ENCODE peak calls at places on chromosomes 2 and 18, in eight cellular contexts. P is GM12878, Y is Panc1, L is HCT116, F is HepG2, C is SK-N-SH, H is GM23338, Q is K562. J is an unnamed sample.

GRCh38 chr2:177165103-177165583 is 47.5 kb upstream of the HNRNPA3 start:
- DNase-seq in P (peak), Y (no peak), L (no peak), F (no peak), C (no peak), H (no peak), Q (no peak), J (no peak)

GRCh38 chr2:209240204-209240603 is 183.6 kb upstream of the MAP2 start:
- DNase-seq in P (no peak), Y (no peak), L (no peak), F (no peak), C (no peak), H (no peak), Q (no peak), J (no peak)

GRCh38 chr2:176080540-176081355 is 3.0 kb downstream of the EVX2 start:
- DNase-seq in P (no peak), Y (no peak), L (no peak), F (no peak), C (peak), H (peak), Q (no peak), J (no peak)

GRCh38 chr18:68676913-68677312 is 38.0 kb downstream of the TMX3 start:
- DNase-seq in P (no peak), Y (no peak), L (no peak), F (no peak), C (no peak), H (no peak), Q (no peak), J (no peak)

GRCh38 chr2:127566576-127566975 is 31.1 kb downstream of the MYO7B start:
- DNase-seq in P (no peak), Y (no peak), L (no peak), F (no peak), C (no peak), H (no peak), Q (no peak), J (no peak)

GRCh38 chr2:164917296-164917903 is 37.9 kb downstream of the SLC38A11 start:
- DNase-seq in P (no peak), Y (no peak), L (peak), F (peak), C (peak), H (peak), Q (no peak), J (no peak)

GRCh38 chr2:37659723-37660122 is 11.7 kb downstream of the CDC42EP3 start:
- DNase-seq in P (no peak), Y (no peak), L (no peak), F (no peak), C (no peak), H (no peak), Q (no peak), J (no peak)

GRCh38 chr2:65331361-65331760 is 101.0 kb downstream of the SPRED2 start:
- DNase-seq in P (no peak), Y (no peak), L (no peak), F (no peak), C (peak), H (no peak), Q (no peak), J (no peak)

GRCh38 chr2:68263632-68264031 is 11.3 kb upstream of the PPP3R1 start:
- DNase-seq in P (no peak), Y (no peak), L (no peak), F (no peak), C (no peak), H (no peak), Q (no peak), J (no peak)

GRCh38 chr2:85457877-85458316 is 39.4 kb downstream of the SH2D6 start:
- DNase-seq in P (no peak), Y (no peak), L (peak), F (no peak), C (no peak), H (no peak), Q (no peak), J (no peak)

GRCh38 chr18:24427484-24427883 is 1.0 kb downstream of the IMPACT start:
- DNase-seq in P (no peak), Y (no peak), L (no peak), F (no peak), C (peak), H (peak), Q (no peak), J (peak)

GRCh38 chr18:26868968-26869586 is 3.6 kb upstream of the AQP4 start:
- DNase-seq in P (no peak), Y (no peak), L (no peak), F (no peak), C (no peak), H (no peak), Q (no peak), J (no peak)

GRCh38 chr18:76463872-76464271 is 31.2 kb downstream of the ZNF516 start:
- DNase-seq in P (no peak), Y (no peak), L (no peak), F (no peak), C (no peak), H (no peak), Q (no peak), J (no peak)

GRCh38 chr18:63238711-63239110 is 80.9 kb downstream of the BCL2 start:
- DNase-seq in P (no peak), Y (no peak), L (no peak), F (no peak), C (no peak), H (peak), Q (no peak), J (no peak)

GRCh38 chr2:174138161-174138560 is 110.2 kb downstream of the OLA1 start:
- DNase-seq in P (no peak), Y (no peak), L (no peak), F (peak), C (no peak), H (peak), Q (peak), J (no peak)

GRCh38 chr2:32863803-32864202 is 83.0 kb upstream of the LTBP1 start:
- DNase-seq in P (no peak), Y (no peak), L (no peak), F (no peak), C (no peak), H (no peak), Q (no peak), J (no peak)

GRCh38 chr2:116810645-116811044 is 1003.8 kb upstream of the DDX18 start:
- DNase-seq in P (no peak), Y (peak), L (no peak), F (no peak), C (no peak), H (no peak), Q (no peak), J (no peak)

GRCh38 chr2:205748660-205749059 is 66.4 kb downstream of the NRP2 start:
- DNase-seq in P (no peak), Y (no peak), L (no peak), F (peak), C (no peak), H (peak), Q (no peak), J (no peak)

GRCh38 chr2:65129276-65129612 is 662 bp downstream of the RAB1A start:
- DNase-seq in P (no peak), Y (no peak), L (no peak), F (no peak), C (no peak), H (no peak), Q (no peak), J (no peak)

GRCh38 chr18:31487251-31488015 is 10.5 kb upstream of the DSG2 start:
- DNase-seq in P (no peak), Y (no peak), L (peak), F (peak), C (no peak), H (no peak), Q (no peak), J (no peak)

GRCh38 chr2:166031054-166031453 is 77.5 kb upstream of the TTC21B start:
- DNase-seq in P (no peak), Y (no peak), L (no peak), F (no peak), C (no peak), H (peak), Q (no peak), J (no peak)

GRCh38 chr2:154670083-154670482 is 28.4 kb upstream of the KCNJ3 start:
- DNase-seq in P (no peak), Y (no peak), L (no peak), F (no peak), C (no peak), H (no peak), Q (no peak), J (no peak)

GRCh38 chr2:163641986-163642385 is 93.8 kb downstream of the FIGN start:
- DNase-seq in P (no peak), Y (no peak), L (no peak), F (no peak), C (no peak), H (no peak), Q (no peak), J (no peak)

GRCh38 chr18:55001625-55002024 is 42.4 kb upstream of the CCDC68 start:
- DNase-seq in P (no peak), Y (peak), L (no peak), F (no peak), C (no peak), H (peak), Q (no peak), J (no peak)

GRCh38 chr2:203690110-203691047 is 16.1 kb upstream of the CD28 start:
- DNase-seq in P (no peak), Y (no peak), L (no peak), F (no peak), C (no peak), H (no peak), Q (no peak), J (no peak)

GRCh38 chr2:37827911-37828411 is 97.1 kb upstream of the RMDN2 start:
- DNase-seq in P (no peak), Y (no peak), L (no peak), F (peak), C (no peak), H (no peak), Q (no peak), J (no peak)

GRCh38 chr2:191638079-191638801 is 39.7 kb upstream of the NABP1 start:
- DNase-seq in P (no peak), Y (peak), L (no peak), F (peak), C (no peak), H (peak), Q (peak), J (no peak)

GRCh38 chr18:3286165-3286564 is 24.2 kb downstream of the MYL12B start:
- DNase-seq in P (no peak), Y (no peak), L (no peak), F (no peak), C (no peak), H (no peak), Q (no peak), J (peak)

GRCh38 chr18:3283253-3283863 is 21.4 kb downstream of the MYL12B start:
- DNase-seq in P (no peak), Y (no peak), L (no peak), F (no peak), C (no peak), H (no peak), Q (peak), J (no peak)

GRCh38 chr18:3284501-3284900 is 22.6 kb downstream of the MYL12B start:
- DNase-seq in P (no peak), Y (no peak), L (no peak), F (no peak), C (no peak), H (no peak), Q (peak), J (no peak)

GRCh38 chr18:3281456-3282400 is 19.8 kb downstream of the MYL12B start:
- DNase-seq in P (no peak), Y (peak), L (peak), F (peak), C (peak), H (peak), Q (peak), J (peak)

GRCh38 chr18:3283908-3284307 is 22.0 kb downstream of the MYL12B start:
- DNase-seq in P (no peak), Y (no peak), L (no peak), F (no peak), C (peak), H (no peak), Q (peak), J (no peak)
- TF ChIP-seq POLR2AphosphoS5 in P (no peak), Y (no peak), L (no peak), F (no peak), C (no peak), H (no peak), Q (no peak), J (no peak)

DNA sequence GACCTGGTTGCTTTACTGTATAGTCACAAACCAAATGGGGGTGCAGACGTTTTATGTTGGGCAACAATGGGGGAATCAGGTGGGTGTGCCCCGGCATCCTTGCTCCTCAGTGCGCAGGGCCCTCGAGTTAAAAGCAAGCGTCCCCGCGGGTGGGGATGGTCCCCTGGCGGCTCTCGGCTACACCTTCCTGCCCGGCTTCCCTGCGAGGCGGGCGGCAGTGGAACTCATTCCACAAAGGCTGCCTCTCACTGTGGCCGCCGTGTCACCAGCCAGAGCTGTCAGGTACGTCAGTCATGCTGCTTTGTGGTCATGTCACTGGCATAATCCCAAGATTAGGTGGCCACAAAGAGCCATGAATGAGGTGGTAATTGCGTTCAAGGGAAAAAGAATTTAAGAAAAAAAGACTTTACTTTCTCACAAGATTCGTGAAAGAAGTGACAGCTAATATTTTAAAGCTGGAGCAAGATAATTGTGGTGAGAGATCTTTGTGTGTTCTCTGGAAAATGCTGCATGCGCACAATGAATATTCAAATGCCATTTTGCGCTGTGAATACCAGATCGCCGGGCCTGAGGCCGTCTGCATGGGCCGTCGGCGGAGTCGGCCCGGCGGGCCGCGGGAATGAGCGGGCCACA is 82.4 kb upstream of the LDLRAD4 start:
- DNase-seq in P (no peak), Y (no peak), L (no peak), F (no peak), C (no peak), H (no peak), Q (peak), J (no peak)
- TF ChIP-seq REST in P (no peak), Y (no peak), L (no peak), F (no peak), C (no peak), H (no peak), Q (no peak), J (no peak)

GRCh38 chr2:2028041-2028440 is 283.7 kb upstream of the PXDN start:
- DNase-seq in P (no peak), Y (no peak), L (no peak), F (no peak), C (no peak), H (no peak), Q (no peak), J (no peak)
- TF ChIP-seq POLR2AphosphoS5 in P (no peak), Y (no peak), L (no peak), F (no peak), C (no peak), H (no peak), Q (no peak), J (no peak)

GRCh38 chr2:28185153-28185552 is 207.5 kb upstream of the FOSL2 start:
- DNase-seq in P (no peak), Y (no peak), L (no peak), F (no peak), C (no peak), H (no peak), Q (no peak), J (no peak)
- TF ChIP-seq REST in P (no peak), Y (no peak), L (no peak), F (no peak), C (no peak), H (no peak), Q (no peak), J (no peak)

DNA sequence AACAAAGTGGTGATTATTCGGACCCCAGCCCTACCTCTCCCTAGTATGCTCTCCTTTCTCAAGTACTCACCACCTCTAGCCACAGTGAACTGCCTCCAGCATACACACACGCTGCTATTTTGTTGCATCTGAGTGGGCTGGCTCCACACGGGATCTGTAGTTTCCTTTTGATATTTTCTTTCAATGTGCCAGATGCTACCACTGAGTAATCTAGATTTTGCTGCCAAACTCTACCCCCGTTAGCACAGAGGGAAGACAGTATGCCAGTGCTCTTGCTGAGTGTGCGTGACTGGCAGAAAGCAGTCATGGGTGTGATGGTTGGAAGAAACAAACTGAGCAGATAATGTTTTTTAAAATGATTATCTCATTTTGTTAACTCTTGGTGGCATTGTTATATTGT is 11.6 kb downstream of the CFLAR start:
- DNase-seq in P (no peak), Y (no peak), L (no peak), F (no peak), C (no peak), H (no peak), Q (no peak), J (no peak)
- TF ChIP-seq POLR2AphosphoS5 in P (peak), Y (no peak), L (no peak), F (no peak), C (no peak), H (no peak), Q (no peak), J (no peak)

GRCh38 chr2:41031282-41031681 is 579.4 kb upstream of the SLC8A1 start:
- DNase-seq in P (no peak), Y (no peak), L (no peak), F (no peak), C (no peak), H (no peak), Q (no peak), J (no peak)

GRCh38 chr2:41038408-41038807 is 586.5 kb upstream of the SLC8A1 start:
- DNase-seq in P (no peak), Y (no peak), L (no peak), F (no peak), C (no peak), H (no peak), Q (no peak), J (no peak)

GRCh38 chr2:41032715-41033114 is 580.8 kb upstream of the SLC8A1 start:
- DNase-seq in P (no peak), Y (no peak), L (no peak), F (no peak), C (no peak), H (peak), Q (no peak), J (no peak)

DNA sequence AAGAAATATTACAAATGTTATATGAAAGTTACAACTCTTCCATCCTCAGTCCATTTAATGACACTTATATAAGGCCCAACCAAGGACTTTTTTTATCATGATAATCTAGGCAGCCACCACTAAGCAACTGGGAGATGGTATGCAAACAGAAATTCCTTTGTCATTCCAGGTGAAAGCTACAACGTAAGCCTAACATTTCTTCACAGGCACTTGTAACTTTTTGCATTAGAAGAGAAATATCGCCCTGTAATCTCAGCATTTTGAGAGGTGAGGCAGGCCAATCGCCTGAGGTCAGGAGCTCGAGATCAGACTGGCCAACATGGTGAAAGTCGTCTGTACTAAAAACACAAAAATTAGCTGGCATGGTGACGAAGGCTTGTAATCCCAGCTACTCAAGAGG is 581.2 kb upstream of the SLC8A1 start:
- DNase-seq in P (no peak), Y (no peak), L (no peak), F (no peak), C (no peak), H (peak), Q (no peak), J (no peak)
- TF ChIP-seq REST in P (no peak), Y (no peak), L (no peak), F (no peak), C (no peak), H (no peak), Q (no peak), J (no peak)

DNA sequence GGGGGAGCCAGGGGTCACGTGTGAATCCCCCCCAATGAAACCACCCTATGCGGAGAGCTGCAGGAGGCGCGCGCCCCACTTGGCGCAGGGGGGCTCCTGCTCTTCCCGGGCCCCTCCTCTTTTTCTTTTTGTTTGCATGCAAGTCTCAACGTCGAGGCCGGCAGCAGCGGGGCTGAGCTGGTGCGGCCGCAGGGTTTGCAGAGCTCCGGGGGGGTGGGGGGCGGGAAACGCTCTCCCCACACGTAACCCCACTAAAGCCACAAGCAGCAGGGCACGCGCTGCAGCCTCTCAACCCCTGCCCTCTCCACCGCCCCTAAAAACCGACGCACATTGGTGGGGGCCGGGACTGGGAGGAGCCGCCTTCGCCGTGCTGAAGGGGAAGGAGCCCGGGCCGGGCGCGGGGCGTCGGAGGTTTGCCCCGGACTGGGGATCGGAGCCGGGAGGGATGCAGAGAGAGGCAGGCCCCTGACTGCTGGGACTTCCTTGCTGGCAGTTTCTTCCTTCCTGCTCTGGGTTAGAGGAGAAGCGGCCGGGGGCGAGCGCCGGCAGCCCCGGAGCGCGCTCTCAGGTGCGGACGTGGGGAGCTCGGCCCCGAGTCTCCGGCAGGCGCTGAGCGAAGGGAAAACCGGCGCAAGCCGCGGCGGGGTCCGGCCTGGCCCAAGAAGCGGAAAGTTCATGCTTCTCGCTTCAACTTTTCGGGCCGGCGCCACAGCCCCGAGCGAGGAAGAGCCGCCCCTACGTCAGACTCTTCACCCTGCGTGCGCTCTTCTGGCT is 880 bp downstream of the LBH start:
- DNase-seq in P (no peak), Y (no peak), L (no peak), F (no peak), C (peak), H (peak), Q (peak), J (peak)
- TF ChIP-seq POLR2AphosphoS5 in P (peak), Y (no peak), L (no peak), F (no peak), C (no peak), H (peak), Q (no peak), J (no peak)

GRCh38 chr18:33562741-33563140 is 15.3 kb upstream of the ASXL3 start:
- DNase-seq in P (no peak), Y (no peak), L (no peak), F (no peak), C (no peak), H (no peak), Q (no peak), J (no peak)
- TF ChIP-seq REST in P (no peak), Y (no peak), L (no peak), F (no peak), C (no peak), H (no peak), Q (no peak), J (no peak)

GRCh38 chr18:50559750-50560680 is at the start of gene MAPK4:
- DNase-seq in P (no peak), Y (no peak), L (no peak), F (no peak), C (peak), H (peak), Q (peak), J (peak)
- TF ChIP-seq POLR2AphosphoS5 in P (no peak), Y (no peak), L (peak), F (no peak), C (no peak), H (no peak), Q (no peak), J (no peak)

GRCh38 chr2:22213237-22213636 is 1089.5 kb downstream of the TDRD15 start:
- DNase-seq in P (no peak), Y (no peak), L (no peak), F (no peak), C (no peak), H (no peak), Q (no peak), J (no peak)
- TF ChIP-seq REST in P (no peak), Y (no peak), L (no peak), F (no peak), C (no peak), H (no peak), Q (no peak), J (no peak)

J was measured in HL-60.